ENCODE peak calls at places on chromosomes 4 and X, in ten cellular contexts. Q is activated CD8-positive, alpha-beta T cell treated with anti-CD3 and anti-CD28 coated beads for 36 hours; R is naive thymus-derived CD4-positive, alpha-beta T cell; T is foreskin melanocyte; J is HepG2; I is NCI-H1105; V is naive B cell; M is left ventricle myocardium superior; L is activated CD4-positive, alpha-beta T cell treated with anti-CD3 and anti-CD28 coated beads, Interleukin-2, amount 10 ng/mL, durations not matched to agents 7 days and 5 days; N is fibroblast of pulmonary artery. C is an unnamed sample.

GRCh38 chr4:155588437-155588836 is 78.2 kb upstream of the GUCY1A1 start:
- DNase-seq in N (no peak), L (no peak), V (no peak), T (no peak), J (no peak), I (no peak), R (no peak), Q (no peak), M (no peak), C (no peak)

GRCh38 chr4:183544109-183544508 is 39.3 kb downstream of the ING2 start:
- DNase-seq in R (no peak), N (no peak), T (no peak), V (no peak), M (no peak), Q (peak), L (no peak), J (no peak), I (no peak), C (no peak)

GRCh38 chr4:19905006-19905405 is 346.7 kb upstream of the SLIT2 start:
- DNase-seq in Q (no peak), I (no peak), L (no peak), T (no peak), M (no peak), N (no peak), J (no peak), V (no peak), R (no peak), C (no peak)

GRCh38 chr4:186844059-186844681 is 120.5 kb upstream of the FAT1 start:
- DNase-seq in L (no peak), I (no peak), M (peak), J (no peak), R (no peak), Q (no peak), N (peak), V (no peak), T (no peak), C (peak)

GRCh38 chr4:125325733-125326132 is 11.0 kb downstream of the FAT4 start:
- DNase-seq in L (no peak), J (no peak), R (no peak), T (no peak), M (no peak), Q (no peak), I (no peak), V (no peak), N (no peak), C (no peak)

GRCh38 chr4:98509641-98510170 is 148.7 kb downstream of the TSPAN5 start:
- DNase-seq in Q (no peak), J (no peak), T (no peak), R (no peak), N (no peak), L (no peak), I (no peak), M (no peak), V (no peak), C (no peak)

GRCh38 chrX:87140800-87141483 is 376.7 kb upstream of the KLHL4 start:
- DNase-seq in Q (no peak), L (no peak), T (no peak), N (no peak), V (no peak), J (no peak), I (no peak), R (no peak), M (no peak), C (no peak)

GRCh38 chr4:172758586-172759340 is 409.8 kb upstream of the GALNT7 start:
- DNase-seq in T (no peak), M (no peak), I (no peak), N (peak), L (no peak), Q (no peak), J (no peak), V (no peak), R (no peak), C (no peak)

GRCh38 chr4:89469930-89470375 is 162.4 kb upstream of the GPRIN3 start:
- DNase-seq in I (no peak), M (no peak), R (peak), Q (peak), V (no peak), J (no peak), L (peak), T (peak), N (peak), C (peak)

GRCh38 chrX:54540289-54540688 is 10.3 kb downstream of the GNL3L start:
- DNase-seq in M (peak), L (no peak), T (no peak), R (no peak), J (no peak), I (no peak), V (no peak), N (peak), Q (no peak), C (no peak)

GRCh38 chr4:68907230-68907629 is 44.4 kb downstream of the UGT2A3 start:
- DNase-seq in Q (no peak), N (peak), I (no peak), T (no peak), M (no peak), L (no peak), V (no peak), R (no peak), J (no peak), C (no peak)

GRCh38 chrX:109393859-109394258 is 88.0 kb downstream of the GUCY2F start:
- DNase-seq in V (no peak), N (peak), I (no peak), L (no peak), J (no peak), Q (no peak), T (no peak), M (no peak), R (no peak), C (no peak)

GRCh38 chrX:129600981-129601424 is 53.8 kb downstream of the APLN start:
- DNase-seq in T (peak), L (peak), M (no peak), N (peak), V (no peak), I (no peak), R (peak), J (peak), Q (peak), C (peak)

GRCh38 chr4:721261-722171 is 15.9 kb downstream of the PCGF3 start:
- DNase-seq in J (no peak), T (peak), I (no peak), L (no peak), V (no peak), M (peak), N (peak), R (no peak), Q (no peak), C (peak)

GRCh38 chr4:8880851-8881250 is 9.2 kb upstream of the HMX1 start:
- DNase-seq in L (no peak), Q (no peak), J (no peak), I (no peak), T (no peak), R (no peak), N (no peak), V (no peak), M (no peak), C (no peak)

GRCh38 chr4:125736057-125736456 is 421.3 kb downstream of the FAT4 start:
- DNase-seq in T (peak), Q (no peak), R (no peak), M (no peak), J (peak), I (no peak), L (no peak), V (no peak), N (peak), C (no peak)

GRCh38 chr4:101791189-101791572 is 651 bp downstream of the BANK1 start:
- DNase-seq in M (no peak), I (no peak), J (no peak), R (peak), T (no peak), N (no peak), Q (no peak), V (no peak), L (no peak), C (no peak)

GRCh38 chr4:146640021-146640425 is 1.3 kb downstream of the POU4F2 start:
- DNase-seq in J (no peak), R (no peak), N (no peak), V (no peak), I (no peak), Q (no peak), T (no peak), L (no peak), M (no peak), C (no peak)

GRCh38 chr4:103026868-103027267 is 7.4 kb upstream of the SLC9B1 start:
- DNase-seq in N (no peak), V (no peak), T (no peak), R (no peak), Q (no peak), J (no peak), L (no peak), I (no peak), M (no peak), C (no peak)

GRCh38 chr4:153467897-153468262 is 1.7 kb downstream of the TMEM131L start:
- DNase-seq in V (no peak), R (peak), J (no peak), T (peak), I (no peak), M (no peak), Q (no peak), L (peak), N (peak), C (no peak)

GRCh38 chrX:12961191-12961718 is 13.7 kb upstream of the TMSB4X start:
- DNase-seq in V (no peak), J (no peak), L (no peak), T (no peak), M (no peak), Q (no peak), R (no peak), I (no peak), N (no peak), C (no peak)

GRCh38 chrX:19072372-19072771 is 49.9 kb downstream of the ADGRG2 start:
- DNase-seq in N (no peak), V (no peak), J (peak), T (no peak), Q (no peak), I (no peak), M (no peak), R (no peak), L (no peak), C (no peak)

GRCh38 chrX:118495958-118496762 is 545 bp downstream of the DOCK11 start:
- DNase-seq in J (no peak), M (peak), Q (peak), T (no peak), N (no peak), L (peak), R (peak), V (peak), I (peak), C (no peak)

GRCh38 chr4:169659736-169660670 is 39.6 kb downstream of the CLCN3 start:
- DNase-seq in I (peak), Q (peak), R (peak), L (peak), M (peak), N (peak), J (peak), T (peak), V (peak), C (peak)

GRCh38 chrX:774536-774935 is 143.9 kb downstream of the SHOX start:
- DNase-seq in I (no peak), M (no peak), J (no peak), Q (no peak), L (no peak), T (no peak), N (no peak), V (no peak), R (no peak), C (no peak)

GRCh38 chr4:2898001-2898400 is 54.4 kb downstream of the ADD1 start:
- DNase-seq in Q (no peak), N (peak), L (no peak), M (no peak), V (no peak), J (no peak), I (no peak), T (no peak), R (no peak), C (no peak)

GRCh38 chrX:71301195-71301924 is at the start of gene ITGB1BP2:
- DNase-seq in V (no peak), M (no peak), R (no peak), I (no peak), Q (no peak), T (no peak), L (no peak), N (peak), J (peak), C (no peak)

GRCh38 chr4:2093265-2093664 is 34.1 kb downstream of the NAT8L start:
- DNase-seq in R (no peak), J (no peak), I (no peak), V (no peak), L (no peak), M (no peak), T (no peak), Q (no peak), N (no peak), C (no peak)

GRCh38 chrX:115362334-115363095 is 73.0 kb downstream of the LUZP4 start:
- DNase-seq in R (no peak), N (no peak), L (no peak), I (no peak), J (no peak), T (peak), Q (peak), V (no peak), M (no peak), C (no peak)

GRCh38 chrX:84186603-84187358 is 1.2 kb downstream of the RPS6KA6 start:
- DNase-seq in V (no peak), M (no peak), J (no peak), R (no peak), N (no peak), L (no peak), I (no peak), T (no peak), Q (no peak), C (no peak)

GRCh38 chr4:3255611-3256186 is 6.7 kb downstream of the MSANTD1 start:
- DNase-seq in L (no peak), R (no peak), Q (no peak), T (no peak), I (no peak), V (no peak), M (no peak), J (no peak), N (no peak), C (no peak)

GRCh38 chrX:155048997-155049619 is 21.8 kb downstream of the CMC4 start:
- DNase-seq in T (no peak), J (peak), L (peak), V (peak), R (peak), I (peak), M (no peak), Q (peak), N (peak), C (peak)

GRCh38 chrX:107451754-107452153 is 2.3 kb downstream of the FRMPD3 start:
- DNase-seq in I (no peak), L (no peak), Q (no peak), N (no peak), J (no peak), M (no peak), T (no peak), R (no peak), V (peak), C (no peak)

GRCh38 chr4:145779319-145779801 is 99.4 kb downstream of the C4orf51 start:
- DNase-seq in J (no peak), Q (no peak), T (no peak), I (no peak), L (no peak), N (no peak), V (no peak), M (no peak), R (no peak), C (no peak)

GRCh38 chrX:139691493-139691842 is 16.5 kb downstream of the MCF2 start:
- DNase-seq in T (no peak), Q (no peak), M (no peak), N (peak), J (no peak), I (no peak), L (no peak), V (no peak), R (no peak), C (no peak)

GRCh38 chr4:4625488-4625887 is 83.6 kb upstream of the STX18 start:
- DNase-seq in J (no peak), T (no peak), L (no peak), N (peak), I (no peak), Q (no peak), R (no peak), V (no peak), M (no peak), C (no peak)

C was measured in COLO829.